ENCODE peak calls at places on chromosomes 7 and 10, in six cellular contexts. D is BE2C, P is suprapubic skin, L is fibroblast of the aortic adventitia, S is astrocyte of the spinal cord, T is cardiac fibroblast. O is an unnamed sample.

GRCh38 chr7:137592232-137592896 is 248.8 kb upstream of the PTN start:
- DNase-seq in D (peak; percentile 75), P (no peak), L (peak; percentile 86), S (peak; percentile 83), T (peak; percentile 88), O (peak; percentile 87)

GRCh38 chr7:127976056-127976455 is 55.2 kb downstream of the LRRC4 start:
- DNase-seq in D (peak; percentile 39), P (no peak), L (no peak), S (peak; percentile 12), T (peak; percentile 36), O (peak; percentile 17)

GRCh38 chr10:21499910-21500577 is 25.4 kb downstream of the SKIDA1 start:
- DNase-seq in D (no peak), P (no peak), L (no peak), S (no peak), T (peak; percentile 35), O (no peak)

GRCh38 chr10:108523016-108523415 is 1358.5 kb upstream of the SORCS1 start:
- DNase-seq in D (no peak), P (no peak), L (no peak), S (no peak), T (no peak), O (no peak)

GRCh38 chr7:48636391-48637015 is 287.8 kb upstream of the CDC14C start:
- DNase-seq in D (no peak), P (no peak), L (peak; percentile 1), S (peak; percentile 10), T (no peak), O (no peak)

GRCh38 chr10:59304521-59305097 is 57.7 kb downstream of the FAM13C start:
- DNase-seq in D (no peak), P (no peak), L (no peak), S (no peak), T (no peak), O (no peak)

GRCh38 chr7:27994639-27995038 is 186.0 kb downstream of the JAZF1 start:
- DNase-seq in D (peak; percentile 57), P (no peak), L (peak; percentile 21), S (peak; percentile 47), T (no peak), O (no peak)

GRCh38 chr7:50834136-50834535 is 51.4 kb upstream of the GRB10 start:
- DNase-seq in D (no peak), P (no peak), L (no peak), S (no peak), T (no peak), O (no peak)

GRCh38 chr7:43648725-43649406 is 66.0 kb downstream of the STK17A start:
- DNase-seq in D (no peak), P (no peak), L (peak; percentile 74), S (peak; percentile 95), T (peak; percentile 65), O (peak; percentile 95)

GRCh38 chr10:77563638-77564270 is 73.9 kb downstream of the KCNMA1 start:
- DNase-seq in D (no peak), P (no peak), L (no peak), S (no peak), T (no peak), O (no peak)

GRCh38 chr10:119306514-119306951 is 99.2 kb downstream of the GRK5 start:
- DNase-seq in D (no peak), P (no peak), L (no peak), S (no peak), T (no peak), O (no peak)

DNA sequence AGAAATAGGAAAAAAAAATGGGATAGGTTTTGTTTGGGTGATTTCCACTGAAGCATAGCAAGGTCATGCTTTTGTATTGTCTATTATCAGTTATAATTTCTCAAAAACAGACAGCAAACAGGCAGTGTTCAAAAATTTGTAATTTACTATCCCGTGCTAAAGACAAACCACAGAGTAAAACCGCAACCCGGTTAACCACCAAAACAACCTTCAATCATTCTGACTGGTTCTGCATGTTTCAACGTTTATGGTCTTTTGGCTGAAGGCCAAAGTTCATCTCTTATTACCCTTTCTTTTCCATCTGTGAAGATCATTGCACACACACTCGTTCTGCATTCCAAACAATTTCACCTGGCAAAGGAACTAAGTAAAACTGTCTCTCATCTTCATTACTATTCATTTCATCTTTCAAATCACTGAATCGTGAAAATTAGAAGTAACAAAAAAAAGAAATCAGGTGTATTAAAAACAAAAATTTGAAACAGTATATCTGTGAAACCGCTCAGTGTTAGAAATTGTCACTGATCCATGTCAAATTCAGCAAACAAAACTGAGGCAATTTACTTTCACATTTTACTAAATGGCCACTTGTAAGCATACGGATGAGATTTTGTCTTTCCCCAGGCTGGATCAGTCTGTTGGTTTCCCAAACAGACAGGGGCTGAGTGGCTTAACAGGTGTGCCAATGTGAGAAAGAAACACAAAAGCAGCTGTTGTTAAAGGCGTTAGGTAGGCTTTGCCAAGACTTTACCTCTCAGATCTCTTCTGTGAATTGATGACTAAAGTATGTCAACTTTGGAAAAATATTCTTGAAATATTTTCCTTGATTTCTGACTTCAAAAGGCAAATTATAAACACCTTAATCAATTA is 539.6 kb downstream of the CNTNAP2 start:
- DNase-seq in D (no peak), P (no peak), L (no peak), S (no peak), T (no peak), O (peak; percentile 65)
- H3K4me3 ChIP-seq in D (no peak overlapping the region), P (no peak overlapping the region), L (no peak overlapping the region), S (no peak overlapping the region), T (no peak overlapping the region), O (no peak overlapping the region)

GRCh38 chr10:124999433-125000365 is 57.8 kb downstream of the ZRANB1 start:
- DNase-seq in D (no peak), P (peak; percentile 80), L (peak; percentile 96), S (peak; percentile 90), T (peak; percentile 88), O (peak; percentile 83)

GRCh38 chr10:124998624-124999291 is 56.8 kb downstream of the ZRANB1 start:
- DNase-seq in D (no peak), P (peak; percentile 78), L (no peak), S (no peak), T (no peak), O (no peak)

GRCh38 chr10:125001313-125002043 is 59.6 kb downstream of the ZRANB1 start:
- DNase-seq in D (no peak), P (peak; percentile 80), L (no peak), S (no peak), T (no peak), O (no peak)

GRCh38 chr10:125002044-125002422 is 60.1 kb downstream of the ZRANB1 start:
- DNase-seq in D (no peak), P (no peak), L (no peak), S (no peak), T (no peak), O (no peak)

GRCh38 chr10:125000366-125001312 is 58.7 kb downstream of the ZRANB1 start:
- DNase-seq in D (peak; percentile 66), P (peak; percentile 80), L (no peak), S (peak; percentile 45), T (no peak), O (peak; percentile 30)
- TF ChIP-seq CTCF in D (peak; percentile 51), P (no peak), L (no peak), S (peak; percentile 13), T (no peak), O (no peak)

GRCh38 chr10:61588770-61589211 is 73.9 kb upstream of the CABCOCO1 start:
- DNase-seq in D (peak; percentile 22), P (no peak), L (no peak), S (no peak), T (no peak), O (no peak)

GRCh38 chr10:61592581-61592980 is 70.1 kb upstream of the CABCOCO1 start:
- DNase-seq in D (peak; percentile 17), P (no peak), L (peak; percentile 1), S (no peak), T (peak; percentile 6), O (peak; percentile 18)

GRCh38 chr10:61589547-61590243 is 73.0 kb upstream of the CABCOCO1 start:
- DNase-seq in D (no peak), P (no peak), L (peak; percentile 1), S (peak; percentile 23), T (no peak), O (peak; percentile 13)

GRCh38 chr10:61586829-61587228 is 75.9 kb upstream of the CABCOCO1 start:
- DNase-seq in D (no peak), P (no peak), L (no peak), S (no peak), T (no peak), O (no peak)
- H3K4me3 ChIP-seq in D (no peak overlapping the region), P (no peak overlapping the region), L (no peak overlapping the region), S (no peak overlapping the region), T (no peak overlapping the region), O (no peak overlapping the region)

GRCh38 chr7:100612730-100613446 is 548 bp downstream of the MOSPD3 start:
- DNase-seq in D (no peak), P (no peak), L (no peak), S (peak; percentile 5), T (no peak), O (no peak)
- TF ChIP-seq CTCF in D (peak; percentile 33), P (no peak), L (no peak), S (peak; percentile 14), T (no peak), O (peak; percentile 8)